ENCODE peak calls at places on chromosomes 1 and 21, in five cellular contexts. Q is stimulated activated CD4-positive, alpha-beta T cell treated with anti-CD3 and anti-CD28 coated beads, Interleukin-15, amount 100 ng/mL, for 24 hours; T is GM04504; A is globus pallidus; P is tibial artery. C is an unnamed sample.
A peak's percentile ranks its signal among the peaks of the same experiment; 100 is the strongest.

GRCh38 chr1:212621830-212622315 is 13.3 kb downstream of the ATF3 start:
- DNase-seq in T (no peak), Q (no peak), A (no peak), P (no peak), C (no peak)

GRCh38 chr21:39660191-39660590 is 47.5 kb downstream of the B3GALT5 start:
- DNase-seq in P (no peak), A (no peak), Q (no peak), T (peak; percentile 20), C (no peak)

GRCh38 chr1:150973258-150973825 is 1.3 kb downstream of the CERS2 start:
- DNase-seq in P (no peak), Q (peak; percentile 53), A (no peak), T (no peak), C (no peak)

GRCh38 chr1:93324486-93325464 is 20.9 kb upstream of the DR1 start:
- DNase-seq in T (no peak), A (no peak), P (no peak), Q (no peak), C (peak; percentile 96)

GRCh38 chr1:25896266-25896665 is 10.0 kb downstream of the STMN1 start:
- DNase-seq in T (no peak), A (peak; percentile 20), Q (no peak), P (peak; percentile 3), C (no peak)

GRCh38 chr1:218259800-218260199 is 25.3 kb upstream of the RRP15 start:
- DNase-seq in P (no peak), T (no peak), A (no peak), Q (no peak), C (peak; percentile 12)

GRCh38 chr21:15749868-15750174 is 20.0 kb downstream of the USP25 start:
- DNase-seq in T (no peak), P (no peak), Q (no peak), A (no peak), C (no peak)

GRCh38 chr1:227948493-227949260 is 945 bp upstream of the WNT9A start:
- DNase-seq in P (no peak), Q (no peak), T (no peak), A (no peak), C (no peak)

GRCh38 chr1:2788506-2789163 is 12.9 kb downstream of the TTC34 start:
- DNase-seq in Q (no peak), T (no peak), A (no peak), P (no peak), C (no peak)

GRCh38 chr21:29933088-29933487 is 6.7 kb downstream of the GRIK1 start:
- DNase-seq in P (no peak), A (no peak), Q (no peak), T (no peak), C (no peak)

GRCh38 chr1:53346007-53346813 is 18.3 kb upstream of the LRP8 start:
- DNase-seq in Q (no peak), T (no peak), P (no peak), A (no peak), C (no peak)

GRCh38 chr1:201713093-201713810 is 115.7 kb upstream of the IPO9 start:
- DNase-seq in Q (no peak), A (peak; percentile 86), P (peak; percentile 99), T (peak; percentile 100), C (peak; percentile 96)

GRCh38 chr1:6917067-6917466 is 131.8 kb downstream of the CAMTA1 start:
- DNase-seq in Q (no peak), P (no peak), T (no peak), A (no peak), C (no peak)

GRCh38 chr1:230701895-230702768 is 11.8 kb downstream of the AGT start:
- DNase-seq in P (no peak), Q (no peak), T (no peak), A (no peak), C (no peak)

GRCh38 chr1:78210167-78210566 is 164.4 kb downstream of the GIPC2 start:
- DNase-seq in A (no peak), Q (no peak), P (no peak), T (no peak), C (no peak)

GRCh38 chr1:41890841-41891311 is 27.8 kb downstream of the HIVEP3 start:
- DNase-seq in P (no peak), Q (no peak), A (peak; percentile 18), T (no peak), C (peak; percentile 70)

C was measured in PC-9.